ENCODE peak calls at places on chromosomes 4 and X, in six cellular contexts. One of them, this sample, is unnamed.

GRCh38 chr4:106369456-106370060 is 980 bp upstream of the GIMD1 start:
- DNase-seq in PC-3: peak; percentile 73
- DNase-seq in transverse colon: no peak
- DNase-seq in Peyer's patch: no peak
- DNase-seq in GM12878: peak; percentile 20
- DNase-seq in bronchial epithelial cell: peak; percentile 74
- DNase-seq in this sample: no peak

GRCh38 chr4:14064969-14065368 is 437.4 kb upstream of the BOD1L1 start:
- DNase-seq in PC-3: no peak
- DNase-seq in transverse colon: no peak
- DNase-seq in Peyer's patch: no peak
- DNase-seq in GM12878: no peak
- DNase-seq in bronchial epithelial cell: no peak
- DNase-seq in this sample: no peak

GRCh38 chr4:98605216-98605615 is 53.2 kb downstream of the TSPAN5 start:
- DNase-seq in PC-3: peak; percentile 11
- DNase-seq in transverse colon: no peak
- DNase-seq in Peyer's patch: no peak
- DNase-seq in GM12878: no peak
- DNase-seq in bronchial epithelial cell: no peak
- DNase-seq in this sample: no peak

GRCh38 chr4:6262847-6263487 is 6.7 kb upstream of the WFS1 start:
- DNase-seq in PC-3: no peak
- DNase-seq in transverse colon: no peak
- DNase-seq in Peyer's patch: no peak
- DNase-seq in GM12878: no peak
- DNase-seq in bronchial epithelial cell: no peak
- DNase-seq in this sample: no peak

GRCh38 chr4:102627831-102628523 is 126.8 kb downstream of the NFKB1 start:
- DNase-seq in PC-3: peak; percentile 91
- DNase-seq in transverse colon: no peak
- DNase-seq in Peyer's patch: no peak
- DNase-seq in GM12878: no peak
- DNase-seq in bronchial epithelial cell: peak; percentile 98
- DNase-seq in this sample: no peak

GRCh38 chr4:3205995-3206394 is 43.0 kb upstream of the MSANTD1 start:
- DNase-seq in PC-3: no peak
- DNase-seq in transverse colon: no peak
- DNase-seq in Peyer's patch: no peak
- DNase-seq in GM12878: no peak
- DNase-seq in bronchial epithelial cell: no peak
- DNase-seq in this sample: no peak

GRCh38 chr4:139014391-139015268 is 951 bp upstream of the NOCT start:
- DNase-seq in PC-3: peak; percentile 89
- DNase-seq in transverse colon: no peak
- DNase-seq in Peyer's patch: no peak
- DNase-seq in GM12878: peak; percentile 32
- DNase-seq in bronchial epithelial cell: peak; percentile 98
- DNase-seq in this sample: no peak

GRCh38 chrX:40065291-40066046 is 32.3 kb downstream of the BCOR start:
- DNase-seq in PC-3: no peak
- DNase-seq in transverse colon: no peak
- DNase-seq in Peyer's patch: no peak
- DNase-seq in GM12878: no peak
- DNase-seq in bronchial epithelial cell: no peak
- DNase-seq in this sample: no peak

GRCh38 chr4:111879539-111879938 is 265.7 kb upstream of the FAM241A start:
- DNase-seq in PC-3: no peak
- DNase-seq in transverse colon: no peak
- DNase-seq in Peyer's patch: no peak
- DNase-seq in GM12878: peak; percentile 5
- DNase-seq in bronchial epithelial cell: no peak
- DNase-seq in this sample: no peak

GRCh38 chrX:3184176-3184930 is 143.1 kb downstream of the ARSF start:
- DNase-seq in PC-3: no peak
- DNase-seq in transverse colon: no peak
- DNase-seq in Peyer's patch: no peak
- DNase-seq in GM12878: no peak
- DNase-seq in bronchial epithelial cell: peak; percentile 0
- DNase-seq in this sample: no peak

GRCh38 chr4:184848510-184848909 is 22.7 kb upstream of the ACSL1 start:
- DNase-seq in PC-3: no peak
- DNase-seq in transverse colon: no peak
- DNase-seq in Peyer's patch: no peak
- DNase-seq in GM12878: no peak
- DNase-seq in bronchial epithelial cell: no peak
- DNase-seq in this sample: no peak

GRCh38 chrX:7515681-7516413 is 327.1 kb upstream of the VCX start:
- DNase-seq in PC-3: peak; percentile 29
- DNase-seq in transverse colon: no peak
- DNase-seq in Peyer's patch: no peak
- DNase-seq in GM12878: no peak
- DNase-seq in bronchial epithelial cell: peak; percentile 70
- DNase-seq in this sample: no peak

GRCh38 chrX:31508338-31508737 is 436.5 kb upstream of the FTHL17 start:
- DNase-seq in PC-3: no peak
- DNase-seq in transverse colon: peak; percentile 8
- DNase-seq in Peyer's patch: no peak
- DNase-seq in GM12878: no peak
- DNase-seq in bronchial epithelial cell: no peak
- DNase-seq in this sample: no peak

GRCh38 chrX:80556148-80556547 is 135.9 kb downstream of the TENT5D start:
- DNase-seq in PC-3: no peak
- DNase-seq in transverse colon: no peak
- DNase-seq in Peyer's patch: no peak
- DNase-seq in GM12878: no peak
- DNase-seq in bronchial epithelial cell: no peak
- DNase-seq in this sample: no peak

GRCh38 chrX:56763556-56764152 is 34.6 kb downstream of the NBDY start:
- DNase-seq in PC-3: no peak
- DNase-seq in transverse colon: peak; percentile 88
- DNase-seq in Peyer's patch: no peak
- DNase-seq in GM12878: no peak
- DNase-seq in bronchial epithelial cell: no peak
- DNase-seq in this sample: peak; percentile 72

GRCh38 chrX:24424948-24425347 is 40.1 kb upstream of the PDK3 start:
- DNase-seq in PC-3: no peak
- DNase-seq in transverse colon: peak; percentile 28
- DNase-seq in Peyer's patch: no peak
- DNase-seq in GM12878: no peak
- DNase-seq in bronchial epithelial cell: no peak
- DNase-seq in this sample: no peak

GRCh38 chr4:107333518-107333917 is 297.4 kb upstream of the DKK2 start:
- DNase-seq in PC-3: no peak
- DNase-seq in transverse colon: no peak
- DNase-seq in Peyer's patch: no peak
- DNase-seq in GM12878: no peak
- DNase-seq in bronchial epithelial cell: no peak
- DNase-seq in this sample: no peak

GRCh38 chr4:89338206-89338605 is 30.6 kb upstream of the GPRIN3 start:
- DNase-seq in PC-3: no peak
- DNase-seq in transverse colon: no peak
- DNase-seq in Peyer's patch: no peak
- DNase-seq in GM12878: no peak
- DNase-seq in bronchial epithelial cell: no peak
- DNase-seq in this sample: no peak

GRCh38 chr4:113637363-113637762 is 124.2 kb downstream of the CAMK2D start:
- DNase-seq in PC-3: peak; percentile 13
- DNase-seq in transverse colon: no peak
- DNase-seq in Peyer's patch: no peak
- DNase-seq in GM12878: no peak
- DNase-seq in bronchial epithelial cell: no peak
- DNase-seq in this sample: no peak

GRCh38 chr4:6277139-6277802 is 7.6 kb downstream of the WFS1 start:
- DNase-seq in PC-3: no peak
- DNase-seq in transverse colon: no peak
- DNase-seq in Peyer's patch: no peak
- DNase-seq in GM12878: no peak
- DNase-seq in bronchial epithelial cell: no peak
- DNase-seq in this sample: no peak

GRCh38 chr4:1521821-1522361 is 115.6 kb upstream of the NKX1-1 start:
- DNase-seq in PC-3: no peak
- DNase-seq in transverse colon: no peak
- DNase-seq in Peyer's patch: no peak
- DNase-seq in GM12878: no peak
- DNase-seq in bronchial epithelial cell: no peak
- DNase-seq in this sample: no peak
- H3K27me3 ChIP-seq in PC-3: peaks cover 44% of the 10 kb centered on the region
- H3K27me3 ChIP-seq in transverse colon: peaks cover 71% of the 10 kb centered on the region
- H3K27me3 ChIP-seq in Peyer's patch: no peaks in the 10 kb centered on the region
- H3K27me3 ChIP-seq in GM12878: no peaks in the 10 kb centered on the region
- H3K27me3 ChIP-seq in bronchial epithelial cell: peaks cover 3% of the 10 kb centered on the region
- H3K27me3 ChIP-seq in this sample: no peaks in the 10 kb centered on the region

GRCh38 chrX:22665818-22666217 is 333.9 kb upstream of the DDX53 start:
- DNase-seq in PC-3: no peak
- DNase-seq in transverse colon: no peak
- DNase-seq in Peyer's patch: no peak
- DNase-seq in GM12878: no peak
- DNase-seq in bronchial epithelial cell: peak; percentile 13
- DNase-seq in this sample: no peak

GRCh38 chrX:22660756-22661155 is 339.0 kb upstream of the DDX53 start:
- DNase-seq in PC-3: no peak
- DNase-seq in transverse colon: no peak
- DNase-seq in Peyer's patch: no peak
- DNase-seq in GM12878: no peak
- DNase-seq in bronchial epithelial cell: no peak
- DNase-seq in this sample: no peak

GRCh38 chrX:22662776-22663175 is 337.0 kb upstream of the DDX53 start:
- DNase-seq in PC-3: peak; percentile 78
- DNase-seq in transverse colon: no peak
- DNase-seq in Peyer's patch: no peak
- DNase-seq in GM12878: no peak
- DNase-seq in bronchial epithelial cell: peak; percentile 68
- DNase-seq in this sample: no peak

GRCh38 chrX:22664826-22665225 is 334.9 kb upstream of the DDX53 start:
- DNase-seq in PC-3: no peak
- DNase-seq in transverse colon: no peak
- DNase-seq in Peyer's patch: no peak
- DNase-seq in GM12878: no peak
- DNase-seq in bronchial epithelial cell: no peak
- DNase-seq in this sample: no peak

GRCh38 chrX:22666441-22666840 is 333.3 kb upstream of the DDX53 start:
- DNase-seq in PC-3: peak; percentile 25
- DNase-seq in transverse colon: no peak
- DNase-seq in Peyer's patch: no peak
- DNase-seq in GM12878: no peak
- DNase-seq in bronchial epithelial cell: no peak
- DNase-seq in this sample: no peak
- TF ChIP-seq CTCF in PC-3: peak; percentile 39
- TF ChIP-seq CTCF in transverse colon: no peak
- TF ChIP-seq CTCF in Peyer's patch: no peak
- TF ChIP-seq CTCF in GM12878: no peak
- TF ChIP-seq CTCF in bronchial epithelial cell: peak; percentile 33
- TF ChIP-seq CTCF in this sample: peak; percentile 41

DNA sequence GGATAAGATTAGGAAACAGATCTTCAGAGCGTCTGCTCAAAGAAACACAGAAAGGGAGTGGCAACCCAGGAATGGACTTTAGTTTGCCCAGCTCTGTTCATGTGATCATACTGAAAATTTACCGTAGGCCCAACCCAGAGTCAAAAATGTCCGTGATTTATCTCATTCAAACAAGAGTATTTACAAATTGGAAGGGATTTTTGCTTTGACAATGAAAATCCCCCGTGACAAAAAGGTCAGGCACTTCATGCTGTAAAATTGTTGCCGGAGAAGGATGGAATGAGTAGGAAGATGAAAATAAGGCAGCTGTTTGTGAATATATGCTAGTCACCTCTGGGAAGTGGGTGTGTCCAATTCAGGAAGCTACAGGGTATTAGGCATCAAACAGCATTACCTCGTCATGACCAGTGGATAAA is 1.2 kb downstream of the SULT1B1 start:
- DNase-seq in PC-3: no peak
- DNase-seq in transverse colon: peak; percentile 20
- DNase-seq in Peyer's patch: no peak
- DNase-seq in GM12878: no peak
- DNase-seq in bronchial epithelial cell: peak; percentile 30
- DNase-seq in this sample: no peak
- H3K4me3 ChIP-seq in PC-3: no peak overlapping the region
- H3K4me3 ChIP-seq in transverse colon: peak overlapping the region; percentile 32
- H3K4me3 ChIP-seq in Peyer's patch: peak overlapping the region; percentile 48
- H3K4me3 ChIP-seq in GM12878: no peak overlapping the region
- H3K4me3 ChIP-seq in bronchial epithelial cell: no peak overlapping the region
- H3K4me3 ChIP-seq in this sample: no peak overlapping the region

DNA sequence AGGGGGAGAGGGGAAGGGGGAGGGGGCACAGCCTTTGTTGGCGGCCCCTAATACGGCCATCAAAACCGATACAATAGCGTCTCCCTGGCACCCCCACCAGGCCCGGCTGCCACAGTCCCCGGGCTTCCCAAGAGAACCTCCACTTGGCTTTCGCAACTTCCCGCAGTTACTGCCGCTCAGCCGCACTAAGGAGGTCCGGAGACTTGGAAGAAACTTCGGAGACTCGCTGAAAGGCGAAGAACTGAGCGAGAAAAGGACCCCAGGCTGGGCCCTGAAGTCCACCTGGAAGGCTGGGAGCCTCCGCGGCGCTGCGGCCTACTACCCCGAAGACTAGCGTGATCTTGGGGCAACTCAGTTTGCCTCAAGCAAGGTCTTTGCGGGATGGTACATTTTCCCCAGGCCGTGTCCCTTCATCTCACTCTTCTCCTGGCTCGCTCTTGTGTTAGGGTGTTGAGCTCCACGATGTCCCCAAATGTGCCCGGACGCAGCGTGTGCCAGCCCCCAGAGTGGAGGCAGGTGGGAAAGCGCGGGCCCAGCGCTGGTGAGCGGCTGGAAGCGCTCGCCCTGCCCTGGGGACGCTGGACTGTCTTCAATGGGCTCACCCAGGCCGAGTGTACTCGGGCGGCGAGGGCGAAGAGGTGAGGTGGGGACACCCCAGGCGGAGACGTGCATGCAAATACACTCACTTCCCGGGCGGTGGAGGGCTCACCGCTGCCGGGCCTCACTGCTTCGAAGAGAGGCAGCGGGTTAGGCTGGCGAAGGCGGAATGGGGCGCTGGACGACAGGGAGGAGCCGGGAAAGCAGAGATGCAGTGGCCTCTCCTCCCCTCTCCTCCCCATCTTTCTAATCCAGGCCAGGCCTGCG is 2.5 kb downstream of the NKX6-1 start:
- DNase-seq in PC-3: no peak
- DNase-seq in transverse colon: no peak
- DNase-seq in Peyer's patch: no peak
- DNase-seq in GM12878: no peak
- DNase-seq in bronchial epithelial cell: no peak
- DNase-seq in this sample: no peak
- H3K27me3 ChIP-seq in PC-3: no peaks in the 10 kb centered on the region
- H3K27me3 ChIP-seq in transverse colon: peaks cover 100% of the 10 kb centered on the region
- H3K27me3 ChIP-seq in Peyer's patch: no peaks in the 10 kb centered on the region
- H3K27me3 ChIP-seq in GM12878: peaks cover 24% of the 10 kb centered on the region
- H3K27me3 ChIP-seq in bronchial epithelial cell: peaks cover 78% of the 10 kb centered on the region
- H3K27me3 ChIP-seq in this sample: peaks cover 1% of the 10 kb centered on the region

DNA sequence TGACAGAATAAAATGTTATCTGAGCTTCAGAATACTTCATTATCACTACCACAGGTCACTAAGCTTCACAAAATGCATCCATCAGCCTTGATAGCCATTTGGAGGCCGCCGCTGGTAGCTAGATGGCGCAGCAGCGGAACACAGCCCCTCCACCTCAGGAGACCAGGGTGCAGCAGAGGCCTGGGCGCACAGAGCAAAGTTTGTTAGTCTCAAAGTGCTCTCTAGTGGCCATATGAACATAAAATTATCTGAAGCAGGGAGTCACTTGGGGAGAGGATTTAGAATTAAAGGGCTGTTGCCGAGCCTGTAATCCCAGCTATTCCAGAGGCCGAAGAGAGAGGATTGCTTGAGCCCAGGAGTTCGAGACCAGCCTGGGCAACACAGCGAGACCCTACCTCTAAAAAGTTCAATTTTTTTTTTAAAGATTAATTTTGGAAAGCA is 8.1 kb upstream of the DCTD start:
- DNase-seq in PC-3: peak; percentile 77
- DNase-seq in transverse colon: peak; percentile 77
- DNase-seq in Peyer's patch: peak; percentile 63
- DNase-seq in GM12878: peak; percentile 47
- DNase-seq in bronchial epithelial cell: peak; percentile 33
- DNase-seq in this sample: peak; percentile 67
- TF ChIP-seq CTCF in PC-3: peak; percentile 80
- TF ChIP-seq CTCF in transverse colon: peak; percentile 47
- TF ChIP-seq CTCF in Peyer's patch: peak; percentile 63
- TF ChIP-seq CTCF in GM12878: peak; percentile 88
- TF ChIP-seq CTCF in bronchial epithelial cell: peak; percentile 39
- TF ChIP-seq CTCF in this sample: peak; percentile 87

This sample was measured in GM06990.